ENCODE peak calls at places on chromosomes 12 and 14, in six cellular contexts. W is thyroid gland, L is thoracic aorta, Z is breast epithelium, T is GM23248, Q is foreskin keratinocyte. G is an unnamed sample.

GRCh38 chr12:99736760-99737159 is 89.2 kb downstream of the GARIN6 start:
- DNase-seq in T (no peak), Q (no peak), Z (no peak), L (no peak), W (no peak), G (no peak)

GRCh38 chr12:6368906-6369525 is 6.3 kb downstream of the SCNN1A start:
- DNase-seq in Q (no peak), Z (no peak), L (no peak), W (no peak), T (no peak), G (peak; percentile 40)

GRCh38 chr12:124387510-124387855 is 92.6 kb downstream of the RFLNA start:
- DNase-seq in T (peak; percentile 46), Z (no peak), L (no peak), Q (no peak), W (no peak), G (peak; percentile 86)

GRCh38 chr12:2919249-2919648 is 28.6 kb downstream of the TULP3 start:
- DNase-seq in L (no peak), T (no peak), W (no peak), Z (no peak), Q (no peak), G (no peak)

GRCh38 chr12:1126089-1126488 is 135.1 kb downstream of the ERC1 start:
- DNase-seq in L (no peak), Z (no peak), Q (no peak), W (no peak), T (no peak), G (no peak)

GRCh38 chr12:124829008-124829707 is 34.5 kb downstream of the SCARB1 start:
- DNase-seq in T (peak; percentile 92), Q (peak; percentile 92), L (no peak), Z (no peak), W (no peak), G (no peak)

GRCh38 chr12:49964849-49965624 is 3.4 kb downstream of the AQP5 start:
- DNase-seq in W (no peak), Z (no peak), Q (no peak), T (no peak), L (no peak), G (no peak)

GRCh38 chr12:111222027-111222414 is 146.9 kb downstream of the PHETA1 start:
- DNase-seq in T (no peak), Q (no peak), W (no peak), Z (no peak), L (no peak), G (no peak)

GRCh38 chr14:55665067-55665700 is 85.2 kb downstream of the KTN1 start:
- DNase-seq in L (no peak), W (no peak), T (no peak), Q (no peak), Z (no peak), G (no peak)

GRCh38 chr12:46364777-46365580 is 7.6 kb downstream of the SLC38A2 start:
- DNase-seq in L (peak; percentile 38), W (peak; percentile 30), T (peak; percentile 87), Q (peak; percentile 61), Z (no peak), G (peak; percentile 69)
- H3K4me1 ChIP-seq in L (peaks cover 100% of the 10 kb centered on the region), W (peaks cover 28% of the 10 kb centered on the region), T (peaks cover 58% of the 10 kb centered on the region), Q (peaks cover 45% of the 10 kb centered on the region), Z (peaks cover 26% of the 10 kb centered on the region), G (peaks cover 84% of the 10 kb centered on the region)

GRCh38 chr12:93245543-93245942 is 132.2 kb upstream of the NUDT4 start:
- DNase-seq in L (no peak), T (no peak), W (no peak), Q (no peak), Z (no peak), G (no peak)
- H3K4me1 ChIP-seq in L (peaks cover 22% of the 10 kb centered on the region), T (peaks cover 20% of the 10 kb centered on the region), W (peaks cover 27% of the 10 kb centered on the region), Q (peaks cover 9% of the 10 kb centered on the region), Z (peaks cover 4% of the 10 kb centered on the region), G (no peaks in the 10 kb centered on the region)

DNA sequence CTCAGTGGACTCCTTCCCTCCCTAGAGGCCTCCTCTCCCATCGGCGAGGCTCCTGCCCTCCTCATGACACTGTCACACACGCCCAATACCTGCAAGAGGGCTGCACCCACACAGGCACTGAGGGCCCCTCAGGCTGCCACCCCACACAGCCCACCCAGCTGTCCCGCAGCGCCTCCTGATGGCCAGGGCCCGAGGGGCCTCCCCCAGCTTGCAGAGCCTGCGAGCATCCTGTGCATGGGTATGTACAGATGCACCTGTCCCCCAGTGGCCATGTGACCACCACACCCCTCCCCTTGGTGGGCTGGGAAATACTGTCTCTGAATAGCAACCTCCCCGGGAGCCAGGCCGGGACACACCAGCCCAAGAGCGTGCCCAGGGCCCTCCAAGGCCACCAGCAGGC is 19.0 kb upstream of the NUDT14 start:
- DNase-seq in L (no peak), T (no peak), W (no peak), Z (no peak), Q (no peak), G (no peak)
- H3K4me1 ChIP-seq in L (peaks cover 32% of the 10 kb centered on the region), T (no peaks in the 10 kb centered on the region), W (peaks cover 25% of the 10 kb centered on the region), Z (peaks cover 17% of the 10 kb centered on the region), Q (no peaks in the 10 kb centered on the region), G (peaks cover 15% of the 10 kb centered on the region)

GRCh38 chr12:8603858-8604257 is 8.8 kb downstream of the AICDA start:
- DNase-seq in T (peak; percentile 19), W (no peak), L (no peak), Q (no peak), Z (no peak), G (no peak)
- H3K4me1 ChIP-seq in T (no peaks in the 10 kb centered on the region), W (no peaks in the 10 kb centered on the region), L (no peaks in the 10 kb centered on the region), Q (peaks cover 8% of the 10 kb centered on the region), Z (no peaks in the 10 kb centered on the region), G (no peaks in the 10 kb centered on the region)